ENCODE peak calls at places on chromosomes 6 and 20, in seven cellular contexts. One of them, this sample, is unnamed.

GRCh38 chr6:134201716-134202115 is 116.2 kb downstream of the SGK1 start:
- DNase-seq in Calu3: no peak
- DNase-seq in activated naive CD8-positive, alpha-beta T cell treated with anti-CD3 and anti-CD28 coated beads, Interleukin-2, amount 50 U/mL, for 24 hours: no peak
- DNase-seq in mammary epithelial cell: no peak
- DNase-seq in T-helper 2 cell: no peak
- DNase-seq in foreskin fibroblast: no peak
- DNase-seq in H9: no peak
- DNase-seq in this sample: no peak

GRCh38 chr6:148044921-148045320 is 297.7 kb upstream of the SASH1 start:
- DNase-seq in Calu3: no peak
- DNase-seq in activated naive CD8-positive, alpha-beta T cell treated with anti-CD3 and anti-CD28 coated beads, Interleukin-2, amount 50 U/mL, for 24 hours: no peak
- DNase-seq in mammary epithelial cell: no peak
- DNase-seq in T-helper 2 cell: no peak
- DNase-seq in foreskin fibroblast: peak; percentile 8
- DNase-seq in H9: no peak
- DNase-seq in this sample: no peak

GRCh38 chr20:251352-251751 is 6.2 kb upstream of the DEFB132 start:
- DNase-seq in Calu3: no peak
- DNase-seq in activated naive CD8-positive, alpha-beta T cell treated with anti-CD3 and anti-CD28 coated beads, Interleukin-2, amount 50 U/mL, for 24 hours: no peak
- DNase-seq in mammary epithelial cell: no peak
- DNase-seq in T-helper 2 cell: no peak
- DNase-seq in foreskin fibroblast: no peak
- DNase-seq in H9: no peak
- DNase-seq in this sample: no peak

GRCh38 chr6:99790679-99791078 is 184.0 kb downstream of the PRDM13 start:
- DNase-seq in Calu3: no peak
- DNase-seq in activated naive CD8-positive, alpha-beta T cell treated with anti-CD3 and anti-CD28 coated beads, Interleukin-2, amount 50 U/mL, for 24 hours: no peak
- DNase-seq in mammary epithelial cell: no peak
- DNase-seq in T-helper 2 cell: no peak
- DNase-seq in foreskin fibroblast: no peak
- DNase-seq in H9: no peak
- DNase-seq in this sample: no peak

GRCh38 chr6:51569594-51569993 is 517.8 kb downstream of the PKHD1 start:
- DNase-seq in Calu3: no peak
- DNase-seq in activated naive CD8-positive, alpha-beta T cell treated with anti-CD3 and anti-CD28 coated beads, Interleukin-2, amount 50 U/mL, for 24 hours: no peak
- DNase-seq in mammary epithelial cell: no peak
- DNase-seq in T-helper 2 cell: no peak
- DNase-seq in foreskin fibroblast: no peak
- DNase-seq in H9: peak; percentile 31
- DNase-seq in this sample: no peak

GRCh38 chr6:36769676-36770499 is 69.4 kb downstream of the CPNE5 start:
- DNase-seq in Calu3: no peak
- DNase-seq in activated naive CD8-positive, alpha-beta T cell treated with anti-CD3 and anti-CD28 coated beads, Interleukin-2, amount 50 U/mL, for 24 hours: peak; percentile 44
- DNase-seq in mammary epithelial cell: peak; percentile 24
- DNase-seq in T-helper 2 cell: peak; percentile 54
- DNase-seq in foreskin fibroblast: peak; percentile 62
- DNase-seq in H9: no peak
- DNase-seq in this sample: no peak

GRCh38 chr20:833121-833449 is 430 bp upstream of the FAM110A start:
- DNase-seq in Calu3: no peak
- DNase-seq in activated naive CD8-positive, alpha-beta T cell treated with anti-CD3 and anti-CD28 coated beads, Interleukin-2, amount 50 U/mL, for 24 hours: no peak
- DNase-seq in mammary epithelial cell: no peak
- DNase-seq in T-helper 2 cell: no peak
- DNase-seq in foreskin fibroblast: no peak
- DNase-seq in H9: no peak
- DNase-seq in this sample: no peak

GRCh38 chr6:85464722-85465150 is 14.9 kb downstream of the NT5E start:
- DNase-seq in Calu3: peak; percentile 42
- DNase-seq in activated naive CD8-positive, alpha-beta T cell treated with anti-CD3 and anti-CD28 coated beads, Interleukin-2, amount 50 U/mL, for 24 hours: peak; percentile 59
- DNase-seq in mammary epithelial cell: peak; percentile 89
- DNase-seq in T-helper 2 cell: peak; percentile 15
- DNase-seq in foreskin fibroblast: peak; percentile 96
- DNase-seq in H9: no peak
- DNase-seq in this sample: no peak

GRCh38 chr6:34155471-34156300 is 9.8 kb upstream of the GRM4 start:
- DNase-seq in Calu3: no peak
- DNase-seq in activated naive CD8-positive, alpha-beta T cell treated with anti-CD3 and anti-CD28 coated beads, Interleukin-2, amount 50 U/mL, for 24 hours: no peak
- DNase-seq in mammary epithelial cell: no peak
- DNase-seq in T-helper 2 cell: no peak
- DNase-seq in foreskin fibroblast: no peak
- DNase-seq in H9: no peak
- DNase-seq in this sample: no peak

GRCh38 chr20:51542033-51542893 is at the start of gene NFATC2:
- DNase-seq in Calu3: peak; percentile 84
- DNase-seq in activated naive CD8-positive, alpha-beta T cell treated with anti-CD3 and anti-CD28 coated beads, Interleukin-2, amount 50 U/mL, for 24 hours: peak; percentile 69
- DNase-seq in mammary epithelial cell: no peak
- DNase-seq in T-helper 2 cell: peak; percentile 77
- DNase-seq in foreskin fibroblast: no peak
- DNase-seq in H9: peak; percentile 70
- DNase-seq in this sample: no peak

This sample was measured in fibroblast of the conjunctiva.